ENCODE peak calls at places on chromosomes 6 and 20, in four cellular contexts. H, R, A and G are unnamed samples.

GRCh38 chr6:37239511-37239910 is 18.1 kb upstream of the TBC1D22B start:
- DNase-seq in H (no peak), R (no peak), A (no peak), G (no peak)

GRCh38 chr6:36850001-36850400 is 10.8 kb upstream of the CPNE5 start:
- DNase-seq in H (no peak), R (no peak), A (no peak), G (no peak)

GRCh38 chr6:108862479-108863191 is 14.4 kb downstream of the ARMC2 start:
- DNase-seq in A (no peak), H (no peak), R (no peak), G (no peak)

GRCh38 chr20:53870426-53871199 is 199.8 kb downstream of the BCAS1 start:
- DNase-seq in A (no peak), H (no peak), R (no peak), G (no peak)

GRCh38 chr6:81465859-81466258 is 286.6 kb downstream of the TENT5A start:
- DNase-seq in R (no peak), A (peak; percentile 2), H (no peak), G (no peak)

GRCh38 chr20:9298906-9299305 is 215.5 kb upstream of the LAMP5 start:
- DNase-seq in A (no peak), H (no peak), R (no peak), G (no peak)

GRCh38 chr6:21022343-21023107 is 488.3 kb downstream of the CDKAL1 start:
- DNase-seq in R (peak; percentile 90), A (peak; percentile 87), H (no peak), G (no peak)

GRCh38 chr6:157795826-157796225 is 27.2 kb upstream of the SNX9 start:
- DNase-seq in H (no peak), R (no peak), A (no peak), G (no peak)

GRCh38 chr20:45440891-45441685 is 25.1 kb downstream of the PIGT start:
- DNase-seq in H (no peak), R (no peak), A (no peak), G (no peak)

GRCh38 chr6:20497200-20497820 is 36.9 kb upstream of the CDKAL1 start:
- DNase-seq in R (no peak), A (no peak), H (no peak), G (no peak)

GRCh38 chr20:41191562-41192500 is 54.5 kb downstream of the PLCG1 start:
- DNase-seq in H (no peak), R (no peak), A (no peak), G (no peak)

GRCh38 chr20:32536861-32537656 is 48.1 kb downstream of the NOL4L start:
- DNase-seq in A (no peak), H (peak; percentile 75), R (no peak), G (peak; percentile 42)

GRCh38 chr6:151475653-151476523 is 17.9 kb upstream of the CCDC170 start:
- DNase-seq in A (peak; percentile 57), R (no peak), H (peak; percentile 57), G (peak; percentile 29)

GRCh38 chr6:151477726-151478125 is 16.1 kb upstream of the CCDC170 start:
- DNase-seq in R (no peak), A (no peak), H (no peak), G (no peak)

GRCh38 chr6:151481752-151482151 is 12.1 kb upstream of the CCDC170 start:
- DNase-seq in R (no peak), A (no peak), H (no peak), G (no peak)

GRCh38 chr6:151482290-151482689 is 11.5 kb upstream of the CCDC170 start:
- DNase-seq in R (no peak), A (no peak), H (no peak), G (no peak)

DNA sequence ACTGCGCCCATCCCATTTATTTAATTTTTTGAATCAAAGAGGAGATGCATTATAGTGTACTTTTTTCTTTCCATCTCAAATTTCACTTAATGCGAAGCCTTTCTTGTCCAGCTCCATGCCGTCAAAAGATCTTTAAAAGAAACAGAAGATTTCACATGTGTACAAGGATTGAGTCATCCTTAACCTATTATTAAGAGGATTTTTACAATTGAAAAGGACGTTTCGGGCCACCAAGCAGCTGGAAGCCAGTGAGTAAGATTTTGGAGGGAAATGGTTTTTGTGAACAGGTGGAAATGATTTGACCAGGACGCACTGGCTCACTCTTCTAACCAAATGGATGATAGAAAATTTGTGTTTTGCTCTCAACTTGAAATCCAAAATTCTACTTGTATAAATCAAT is 15.1 kb upstream of the CCDC170 start:
- DNase-seq in R (no peak), H (no peak), A (no peak), G (no peak)
- TF ChIP-seq SP1 in R (no peak), H (no peak), A (no peak), G (no peak)

DNA sequence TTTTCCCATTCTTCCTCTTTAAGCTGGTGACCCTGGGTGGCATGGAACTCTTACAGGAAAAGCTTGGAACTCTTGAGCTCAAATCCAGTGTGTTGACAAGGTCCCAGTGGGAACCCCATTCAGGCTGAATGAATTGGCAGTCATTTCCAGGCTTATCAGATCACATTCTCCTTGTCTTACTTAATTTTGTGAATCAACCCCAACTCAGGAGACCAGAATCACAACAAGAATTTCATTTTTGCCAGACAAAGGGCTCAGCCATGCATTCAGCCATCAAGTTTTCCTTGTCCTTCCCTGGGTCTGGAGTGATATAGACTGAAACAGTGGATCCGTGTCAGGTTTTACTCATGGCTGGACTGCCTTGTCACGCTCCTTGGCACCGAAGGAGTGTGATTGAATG is 92.2 kb upstream of the EEF1E1 start:
- DNase-seq in H (no peak), R (no peak), A (no peak), G (no peak)
- TF ChIP-seq CBFB in H (no peak), R (no peak), A (no peak), G (no peak)

DNA sequence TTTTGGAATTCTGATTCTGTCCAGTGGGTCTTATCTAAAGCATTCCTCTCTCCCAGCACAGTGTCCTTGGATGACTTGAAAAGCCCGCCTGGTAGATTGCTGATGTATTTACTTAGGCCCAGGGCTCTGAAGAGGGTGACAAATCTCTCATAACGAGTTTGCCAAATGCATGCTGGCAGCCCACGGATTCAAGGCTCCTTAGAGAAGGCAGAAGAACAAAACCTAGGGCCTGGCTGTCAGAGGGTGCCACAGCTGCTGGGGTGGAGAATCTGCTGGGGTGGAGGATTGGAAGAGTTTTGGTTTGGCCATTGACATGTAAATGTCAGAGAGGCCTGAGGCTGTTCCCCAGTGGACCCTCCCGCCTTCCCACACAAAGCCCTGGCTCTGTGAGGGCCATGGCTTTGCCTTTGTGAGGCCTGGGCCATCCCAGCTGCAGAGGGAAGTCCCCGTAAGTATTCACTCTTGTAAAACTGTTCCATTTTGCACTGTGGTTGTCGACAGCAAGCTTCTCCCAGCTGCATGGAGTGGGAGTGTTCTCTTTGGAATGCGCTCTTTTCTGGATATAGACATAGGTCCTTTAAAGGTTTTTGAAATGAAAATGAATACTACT is 50.3 kb downstream of the ANKRD6 start:
- DNase-seq in A (peak; percentile 30), H (no peak), R (no peak), G (peak; percentile 82)
- TF ChIP-seq SP1 in A (no peak), H (no peak), R (no peak), G (no peak)

DNA sequence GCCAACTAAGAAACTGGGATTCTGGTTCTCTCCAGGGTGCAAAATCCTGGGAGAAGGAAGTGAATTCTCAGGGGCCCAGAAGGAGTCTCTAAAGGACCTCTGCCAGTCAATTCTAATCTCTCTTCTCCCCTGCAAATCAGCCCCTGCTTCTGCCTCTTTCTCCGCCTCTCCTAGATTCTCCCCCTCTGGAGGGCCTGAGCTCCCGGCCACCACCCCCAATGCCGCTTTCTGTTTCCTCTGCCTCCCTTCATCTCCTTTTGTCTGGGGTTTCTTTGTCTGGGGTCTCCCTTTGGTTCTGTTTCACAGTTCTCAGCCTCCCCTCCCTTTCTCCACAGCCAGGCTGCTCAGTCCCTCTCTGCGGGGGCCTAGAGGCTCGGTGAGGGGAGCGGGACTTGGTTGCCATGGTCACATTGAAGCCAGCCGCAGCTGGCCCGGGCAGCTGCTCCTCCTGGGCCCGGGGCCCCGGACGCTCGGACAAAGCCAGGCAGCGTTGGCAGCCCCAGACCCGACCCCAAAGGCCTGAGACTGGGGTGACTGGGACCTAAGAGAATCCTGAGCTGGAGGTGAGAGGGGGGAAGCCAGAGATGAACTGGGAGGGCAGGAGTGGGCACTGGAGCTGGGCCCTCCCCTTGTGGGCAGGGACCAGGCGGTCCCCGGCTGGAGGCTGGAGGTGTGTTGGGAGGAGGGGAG is 3.6 kb upstream of the DDR1 start:
- DNase-seq in H (no peak), R (no peak), A (no peak), G (peak; percentile 77)
- TF ChIP-seq CBFB in H (no peak), R (no peak), A (no peak), G (no peak)

GRCh38 chr20:17226410-17227198 is at the start of gene PCSK2:
- DNase-seq in R (no peak), H (peak; percentile 66), A (no peak), G (peak; percentile 90)

GRCh38 chr20:17227669-17228623 is 1.1 kb downstream of the PCSK2 start:
- DNase-seq in R (no peak), H (no peak), A (no peak), G (peak; percentile 70)

GRCh38 chr20:17223553-17223952 is 3.3 kb upstream of the PCSK2 start:
- DNase-seq in H (no peak), A (no peak), R (no peak), G (no peak)

GRCh38 chr20:17227199-17227535 is 327 bp downstream of the PCSK2 start:
- DNase-seq in H (no peak), R (no peak), A (no peak), G (peak; percentile 12)

GRCh38 chr20:17225891-17226409 is 890 bp upstream of the PCSK2 start:
- DNase-seq in A (no peak), H (no peak), R (no peak), G (peak; percentile 50)
- TF ChIP-seq SP1 in A (no peak), H (no peak), R (no peak), G (no peak)

GRCh38 chr6:88298446-88298845 is 132.3 kb upstream of the CNR1 start:
- DNase-seq in A (no peak), H (no peak), R (no peak), G (no peak)

GRCh38 chr6:88302769-88303230 is 136.7 kb upstream of the CNR1 start:
- DNase-seq in H (no peak), A (no peak), R (no peak), G (no peak)

GRCh38 chr6:88304515-88304914 is 138.4 kb upstream of the CNR1 start:
- DNase-seq in A (no peak), R (no peak), H (no peak), G (no peak)

DNA sequence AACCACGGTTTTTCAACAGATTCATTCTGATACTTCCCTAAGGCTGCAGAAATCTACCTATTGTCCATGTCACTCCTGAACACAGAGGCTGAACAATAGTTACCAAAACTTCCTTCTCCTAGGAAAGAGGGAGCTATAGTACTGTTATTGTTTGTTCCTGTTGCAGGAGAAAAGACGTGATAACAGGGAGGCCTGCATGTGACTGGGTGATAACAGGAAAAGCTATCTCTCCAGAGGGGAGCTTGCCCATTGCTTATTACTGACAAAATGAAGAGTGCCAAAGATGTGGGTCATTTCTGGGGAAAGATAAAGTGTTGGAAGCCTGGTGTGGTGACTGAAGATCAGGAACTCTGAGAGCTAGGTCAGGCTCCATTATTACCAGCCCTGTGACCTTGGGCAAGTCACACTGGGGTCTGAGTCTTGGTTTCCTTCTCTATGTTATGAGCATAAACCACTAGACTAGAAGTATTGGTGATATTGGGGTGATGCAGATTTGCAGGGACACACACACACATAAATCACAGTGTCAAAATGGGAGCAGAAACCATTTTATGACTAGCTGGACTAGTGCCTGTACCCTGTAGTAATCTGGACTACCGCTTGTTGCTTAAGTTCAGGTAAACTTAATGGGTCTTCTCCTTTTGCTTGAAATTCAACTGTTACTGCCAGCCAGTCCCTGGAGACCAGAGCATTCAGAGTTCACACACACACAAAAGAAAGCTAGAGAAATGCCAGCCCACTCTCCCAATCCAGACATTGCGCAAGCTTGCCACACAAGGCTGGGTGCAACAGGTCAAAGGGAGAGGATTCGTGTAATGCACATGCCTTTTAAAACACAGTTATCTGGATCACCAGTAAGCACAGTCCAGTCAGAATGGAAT is 136.0 kb upstream of the CNR1 start:
- DNase-seq in A (peak; percentile 36), H (no peak), R (no peak), G (no peak)
- TF ChIP-seq CBFB in A (no peak), H (no peak), R (no peak), G (no peak)